ENCODE peak calls at places on chromosome 13, in eight cellular contexts. K is Peyer's patch; O is ovary; W is thoracic aorta; J is mucosa of descending colon; D is Panc1; Z is naive thymus-derived CD4-positive, alpha-beta T cell; B is colonic mucosa. S is an unnamed sample. For H3K4me1, the result is how much of the 10 kb centered on the place peaks cover.

GRCh38 chr13:71772376-71772775 is 94.6 kb downstream of the DACH1 start:
- DNase-seq in K (no peak), O (no peak), W (no peak), J (no peak), D (no peak), Z (no peak), B (no peak), S (no peak)

GRCh38 chr13:73708393-73708985 is 425.7 kb downstream of the KLF12 start:
- DNase-seq in K (no peak), O (peak), W (no peak), J (peak), D (peak), Z (no peak), B (peak), S (peak)

GRCh38 chr13:43878897-43879322 is 630 bp downstream of the CCDC122 start:
- DNase-seq in K (peak), O (peak), W (peak), J (peak), D (no peak), Z (no peak), B (peak), S (peak)

GRCh38 chr13:32211788-32212187 is 103.4 kb downstream of the ZAR1L start:
- DNase-seq in K (no peak), O (no peak), W (no peak), J (no peak), D (no peak), Z (no peak), B (no peak), S (no peak)

GRCh38 chr13:31101511-31102170 is 60.1 kb downstream of the HSPH1 start:
- DNase-seq in K (no peak), O (no peak), W (no peak), J (no peak), D (no peak), Z (no peak), B (no peak), S (no peak)

GRCh38 chr13:113112893-113113845 is 7.6 kb downstream of the F7 start:
- DNase-seq in K (no peak), O (no peak), W (no peak), J (no peak), D (no peak), Z (no peak), B (no peak), S (no peak)

GRCh38 chr13:34340534-34340933 is 522.6 kb downstream of the RFC3 start:
- DNase-seq in K (no peak), O (no peak), W (no peak), J (no peak), D (no peak), Z (no peak), B (no peak), S (no peak)

GRCh38 chr13:95608640-95609280 is 35.7 kb downstream of the DZIP1 start:
- DNase-seq in K (no peak), O (no peak), W (no peak), J (no peak), D (no peak), Z (no peak), B (no peak), S (no peak)

GRCh38 chr13:32165791-32166190 is 134.2 kb downstream of the FRY start:
- DNase-seq in K (no peak), O (no peak), W (no peak), J (no peak), D (no peak), Z (no peak), B (no peak), S (no peak)

GRCh38 chr13:69101841-69102240 is 1005.8 kb upstream of the ATXN8OS start:
- DNase-seq in K (no peak), O (no peak), W (no peak), J (no peak), D (no peak), Z (no peak), B (no peak), S (no peak)

GRCh38 chr13:26497991-26498423 is 59.5 kb upstream of the WASF3 start:
- DNase-seq in K (no peak), O (no peak), W (no peak), J (no peak), D (no peak), Z (no peak), B (no peak), S (no peak)

GRCh38 chr13:92842145-92842544 is 384.5 kb upstream of the GPC6 start:
- DNase-seq in K (no peak), O (no peak), W (no peak), J (no peak), D (no peak), Z (no peak), B (no peak), S (no peak)

GRCh38 chr13:28325022-28325421 is 169.9 kb downstream of the FLT1 start:
- DNase-seq in K (no peak), O (no peak), W (no peak), J (no peak), D (no peak), Z (no peak), B (no peak), S (no peak)

GRCh38 chr13:33174980-33175379 is 110.6 kb downstream of the STARD13 start:
- DNase-seq in K (no peak), O (no peak), W (no peak), J (no peak), D (no peak), Z (no peak), B (no peak), S (no peak)

GRCh38 chr13:106709509-106709908 is 141.6 kb upstream of the ARGLU1 start:
- DNase-seq in K (no peak), O (no peak), W (no peak), J (no peak), D (no peak), Z (no peak), B (no peak), S (no peak)

GRCh38 chr13:84479656-84480055 is 597.4 kb upstream of the SLITRK1 start:
- DNase-seq in K (no peak), O (no peak), W (no peak), J (no peak), D (no peak), Z (no peak), B (no peak), S (no peak)

GRCh38 chr13:29428310-29428991 is 167.0 kb downstream of the SLC7A1 start:
- DNase-seq in K (no peak), O (peak), W (no peak), J (no peak), D (no peak), Z (no peak), B (no peak), S (no peak)

GRCh38 chr13:66364346-66364745 is 865.8 kb downstream of the PCDH9 start:
- DNase-seq in K (no peak), O (no peak), W (no peak), J (no peak), D (no peak), Z (no peak), B (no peak), S (no peak)

GRCh38 chr13:101942038-101942437 is 459.8 kb downstream of the FGF14 start:
- DNase-seq in K (no peak), O (no peak), W (no peak), J (peak), D (peak), Z (no peak), B (peak), S (no peak)

GRCh38 chr13:84366484-84366883 is 484.2 kb upstream of the SLITRK1 start:
- DNase-seq in K (no peak), O (no peak), W (no peak), J (no peak), D (no peak), Z (no peak), B (no peak), S (no peak)

GRCh38 chr13:99617474-99618255 is 116.4 kb downstream of the TM9SF2 start:
- DNase-seq in K (no peak), O (peak), W (no peak), J (peak), D (peak), Z (no peak), B (peak), S (no peak)

GRCh38 chr13:99359493-99359892 is 52.3 kb upstream of the GPR183 start:
- DNase-seq in K (peak), O (no peak), W (no peak), J (no peak), D (no peak), Z (no peak), B (no peak), S (peak)

GRCh38 chr13:40137400-40137799 is 481.9 kb downstream of the COG6 start:
- DNase-seq in K (no peak), O (no peak), W (no peak), J (no peak), D (no peak), Z (no peak), B (no peak), S (no peak)

GRCh38 chr13:92804346-92804745 is 422.3 kb upstream of the GPC6 start:
- DNase-seq in K (no peak), O (no peak), W (no peak), J (no peak), D (no peak), Z (no peak), B (no peak), S (no peak)

GRCh38 chr13:48094404-48094780 is 512 bp downstream of the MED4 start:
- DNase-seq in K (no peak), O (no peak), W (no peak), J (no peak), D (no peak), Z (no peak), B (no peak), S (no peak)

GRCh38 chr13:113856716-113857065 is 7.2 kb downstream of the GAS6 start:
- DNase-seq in K (no peak), O (no peak), W (no peak), J (peak), D (no peak), Z (peak), B (peak), S (no peak)

GRCh38 chr13:102598061-102598460 is 1.3 kb downstream of the TPP2 start:
- DNase-seq in K (no peak), O (no peak), W (no peak), J (no peak), D (no peak), Z (no peak), B (no peak), S (no peak)

GRCh38 chr13:46134961-46135522 is 30.2 kb upstream of the CPB2 start:
- DNase-seq in K (no peak), O (no peak), W (no peak), J (no peak), D (no peak), Z (no peak), B (no peak), S (no peak)
- H3K4me3 ChIP-seq in K (no peak), O (no peak), W (no peak), J (no peak), D (no peak), Z (no peak), B (no peak), S (no peak)

DNA sequence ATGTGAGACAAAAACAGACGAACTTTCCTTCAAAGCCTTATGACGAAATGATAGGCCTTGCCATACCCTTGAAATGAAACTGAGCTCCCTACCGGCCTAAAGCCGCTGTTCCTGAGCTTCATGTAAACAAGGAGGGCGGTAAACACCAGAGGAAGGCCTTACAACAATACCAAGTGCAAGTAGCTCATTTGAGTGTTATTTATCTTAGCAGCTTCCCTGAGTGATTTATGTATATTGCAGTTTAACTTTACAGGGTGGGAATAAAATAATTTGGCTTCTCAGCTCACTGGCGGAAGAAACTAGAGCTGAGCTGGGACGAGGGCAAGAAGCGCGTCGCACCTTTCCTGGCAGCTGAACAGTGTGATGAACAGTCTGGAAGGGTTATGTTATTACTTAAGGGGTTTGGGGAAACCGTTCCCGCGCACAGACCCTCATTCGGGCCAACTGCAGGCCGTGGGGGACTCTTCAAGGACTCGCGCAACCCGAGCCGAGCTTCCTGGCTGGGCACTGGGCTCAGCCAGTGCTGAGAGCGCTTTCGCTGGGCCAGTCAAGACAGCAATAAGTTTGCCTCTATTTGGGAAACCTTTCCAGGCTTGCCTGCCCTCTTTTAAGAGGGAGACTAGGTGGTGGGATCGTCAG is 111.3 kb downstream of the KCNRG start:
- DNase-seq in K (peak), O (peak), W (no peak), J (peak), D (no peak), Z (no peak), B (peak), S (no peak)
- H3K4me1 ChIP-seq in K (under half), O (under half), W (under half), J (under half), D (under half), Z (under half), B (under half), S (under half)

GRCh38 chr13:22915442-22916082 is 265.2 kb upstream of the SGCG start:
- DNase-seq in K (no peak), O (peak), W (no peak), J (peak), D (no peak), Z (no peak), B (peak), S (peak)
- H3K4me3 ChIP-seq in K (peak), O (peak), W (peak), J (no peak), D (peak), Z (no peak), B (peak), S (peak)

GRCh38 chr13:51629711-51630575 is 45.7 kb downstream of the WDFY2 start:
- DNase-seq in K (no peak), O (no peak), W (no peak), J (no peak), D (no peak), Z (no peak), B (no peak), S (no peak)
- H3K4me1 ChIP-seq in K (under half), O (under half), W (half or more), J (under half), D (under half), Z (under half), B (under half), S (under half)

DNA sequence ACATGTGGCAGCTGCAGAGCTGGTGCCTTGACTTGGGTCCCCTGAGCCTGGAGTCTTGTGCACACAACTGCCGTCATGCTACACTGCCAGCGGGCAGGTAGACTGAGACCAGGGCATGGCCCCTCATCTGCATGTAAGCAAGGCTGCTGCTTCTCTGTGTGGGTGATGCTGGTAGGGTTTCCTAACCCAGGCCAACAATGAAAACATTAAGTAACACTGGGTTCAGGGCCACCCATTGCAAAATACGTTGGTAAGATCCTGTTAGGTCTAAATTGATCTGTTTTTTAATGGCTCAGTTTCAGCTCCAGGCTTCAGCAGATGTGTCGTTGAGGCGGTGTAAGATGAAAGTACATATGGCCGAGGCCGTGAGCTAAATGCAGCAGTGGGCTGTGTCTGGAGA is 383.4 kb downstream of the IRS2 start:
- DNase-seq in K (no peak), O (no peak), W (no peak), J (no peak), D (no peak), Z (no peak), B (no peak), S (no peak)
- H3K4me3 ChIP-seq in K (no peak), O (no peak), W (no peak), J (no peak), D (no peak), Z (no peak), B (no peak), S (no peak)

GRCh38 chr13:98222816-98223215 is 45.7 kb upstream of the RNF113B start:
- DNase-seq in K (no peak), O (no peak), W (no peak), J (no peak), D (no peak), Z (no peak), B (no peak), S (no peak)
- H3K4me1 ChIP-seq in K (under half), O (under half), W (under half), J (under half), D (under half), Z (under half), B (under half), S (under half)

GRCh38 chr13:75702476-75702875 is 66.3 kb downstream of the LMO7 start:
- DNase-seq in K (no peak), O (no peak), W (no peak), J (no peak), D (no peak), Z (no peak), B (no peak), S (no peak)

GRCh38 chr13:75705395-75705794 is 69.3 kb downstream of the LMO7 start:
- DNase-seq in K (no peak), O (no peak), W (no peak), J (no peak), D (peak), Z (no peak), B (no peak), S (no peak)

GRCh38 chr13:75704194-75704941 is 68.2 kb downstream of the LMO7 start:
- DNase-seq in K (no peak), O (no peak), W (no peak), J (no peak), D (no peak), Z (no peak), B (no peak), S (no peak)

GRCh38 chr13:75704942-75705320 is 68.8 kb downstream of the LMO7 start:
- DNase-seq in K (no peak), O (no peak), W (no peak), J (peak), D (no peak), Z (no peak), B (peak), S (peak)

DNA sequence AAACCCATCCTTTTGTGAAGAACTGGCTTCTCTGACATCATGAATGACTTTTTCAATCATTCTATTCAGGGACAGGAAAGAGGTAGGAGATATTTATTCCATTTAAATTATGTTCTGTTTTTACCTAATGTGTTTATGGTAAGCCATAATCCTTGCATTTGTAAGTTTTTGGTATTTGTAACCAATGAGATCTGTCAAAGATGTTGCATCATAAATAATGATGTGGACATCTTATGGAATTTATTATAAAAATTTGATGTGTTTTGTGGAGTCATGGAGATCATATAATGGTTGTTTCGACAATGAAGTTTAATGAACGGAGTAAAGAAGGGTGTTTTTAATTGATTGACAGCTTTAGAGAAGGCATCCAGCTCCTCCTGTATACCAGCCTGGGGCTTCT is 67.6 kb downstream of the LMO7 start:
- DNase-seq in K (no peak), O (no peak), W (no peak), J (no peak), D (no peak), Z (no peak), B (no peak), S (no peak)
- H3K4me3 ChIP-seq in K (no peak), O (no peak), W (no peak), J (no peak), D (no peak), Z (no peak), B (no peak), S (no peak)